ENCODE peak calls at places on chromosomes 5 and 9, in ten cellular contexts. One of them, this sample, is unnamed.

GRCh38 chr5:83042507-83042906 is 34.7 kb downstream of the TMEM167A start:
- DNase-seq in MCF 10A: no peak
- DNase-seq in suprapubic skin: no peak
- DNase-seq in GM13977: no peak
- DNase-seq in tibial nerve: no peak
- DNase-seq in psoas muscle: no peak
- DNase-seq in lower leg skin: no peak
- DNase-seq in tibial artery: no peak
- DNase-seq in IMR-90: no peak
- DNase-seq in fibroblast of villous mesenchyme: no peak
- DNase-seq in this sample: no peak

GRCh38 chr5:54214747-54215146 is 95.6 kb downstream of the ARL15 start:
- DNase-seq in MCF 10A: no peak
- DNase-seq in suprapubic skin: no peak
- DNase-seq in GM13977: no peak
- DNase-seq in tibial nerve: no peak
- DNase-seq in psoas muscle: no peak
- DNase-seq in lower leg skin: no peak
- DNase-seq in tibial artery: no peak
- DNase-seq in IMR-90: no peak
- DNase-seq in fibroblast of villous mesenchyme: no peak
- DNase-seq in this sample: no peak

GRCh38 chr9:123536455-123536868 is 180.5 kb downstream of the CRB2 start:
- DNase-seq in MCF 10A: no peak
- DNase-seq in suprapubic skin: no peak
- DNase-seq in GM13977: peak; percentile 43
- DNase-seq in tibial nerve: no peak
- DNase-seq in psoas muscle: no peak
- DNase-seq in lower leg skin: no peak
- DNase-seq in tibial artery: no peak
- DNase-seq in IMR-90: no peak
- DNase-seq in fibroblast of villous mesenchyme: no peak
- DNase-seq in this sample: no peak

GRCh38 chr9:131997779-131998178 is 81.9 kb downstream of the MED27 start:
- DNase-seq in MCF 10A: no peak
- DNase-seq in suprapubic skin: no peak
- DNase-seq in GM13977: no peak
- DNase-seq in tibial nerve: no peak
- DNase-seq in psoas muscle: no peak
- DNase-seq in lower leg skin: no peak
- DNase-seq in tibial artery: peak; percentile 27
- DNase-seq in IMR-90: peak; percentile 53
- DNase-seq in fibroblast of villous mesenchyme: peak; percentile 54
- DNase-seq in this sample: peak; percentile 74

GRCh38 chr5:173670791-173671120 is 54.3 kb upstream of the BOD1 start:
- DNase-seq in MCF 10A: no peak
- DNase-seq in suprapubic skin: no peak
- DNase-seq in GM13977: no peak
- DNase-seq in tibial nerve: no peak
- DNase-seq in psoas muscle: no peak
- DNase-seq in lower leg skin: peak; percentile 85
- DNase-seq in tibial artery: no peak
- DNase-seq in IMR-90: no peak
- DNase-seq in fibroblast of villous mesenchyme: no peak
- DNase-seq in this sample: peak; percentile 17

GRCh38 chr9:72454871-72455471 is 66.4 kb upstream of the TMC1 start:
- DNase-seq in MCF 10A: no peak
- DNase-seq in suprapubic skin: no peak
- DNase-seq in GM13977: no peak
- DNase-seq in tibial nerve: no peak
- DNase-seq in psoas muscle: no peak
- DNase-seq in lower leg skin: no peak
- DNase-seq in tibial artery: no peak
- DNase-seq in IMR-90: no peak
- DNase-seq in fibroblast of villous mesenchyme: no peak
- DNase-seq in this sample: peak; percentile 57

GRCh38 chr5:53429706-53430105 is 50.7 kb upstream of the FST start:
- DNase-seq in MCF 10A: no peak
- DNase-seq in suprapubic skin: no peak
- DNase-seq in GM13977: no peak
- DNase-seq in tibial nerve: no peak
- DNase-seq in psoas muscle: no peak
- DNase-seq in lower leg skin: no peak
- DNase-seq in tibial artery: no peak
- DNase-seq in IMR-90: peak; percentile 84
- DNase-seq in fibroblast of villous mesenchyme: no peak
- DNase-seq in this sample: no peak

GRCh38 chr5:176844706-176845391 is 34.5 kb downstream of the UNC5A start:
- DNase-seq in MCF 10A: peak; percentile 50
- DNase-seq in suprapubic skin: no peak
- DNase-seq in GM13977: no peak
- DNase-seq in tibial nerve: no peak
- DNase-seq in psoas muscle: no peak
- DNase-seq in lower leg skin: no peak
- DNase-seq in tibial artery: no peak
- DNase-seq in IMR-90: peak; percentile 16
- DNase-seq in fibroblast of villous mesenchyme: no peak
- DNase-seq in this sample: peak; percentile 6

DNA sequence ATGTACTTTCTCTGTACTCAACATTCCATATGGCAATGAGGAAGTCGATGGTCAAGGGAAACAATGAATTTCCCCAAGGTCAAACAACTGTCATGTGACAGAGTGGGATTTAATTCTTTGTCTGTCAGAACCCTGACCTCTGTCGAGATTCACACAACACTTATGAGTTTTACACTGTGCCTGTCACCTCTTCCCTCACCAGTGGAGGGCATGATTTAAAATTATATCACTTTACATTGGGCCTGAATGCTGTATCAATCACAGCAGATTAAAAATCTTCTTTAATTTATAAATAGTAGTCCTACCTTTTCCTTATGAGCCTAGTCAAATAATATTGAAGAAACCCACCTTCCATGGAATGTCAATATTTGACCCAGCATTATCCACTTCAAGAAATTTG is 276.7 kb downstream of the CDH10 start:
- DNase-seq in MCF 10A: no peak
- DNase-seq in suprapubic skin: no peak
- DNase-seq in GM13977: no peak
- DNase-seq in tibial nerve: no peak
- DNase-seq in psoas muscle: no peak
- DNase-seq in lower leg skin: no peak
- DNase-seq in tibial artery: no peak
- DNase-seq in IMR-90: no peak
- DNase-seq in fibroblast of villous mesenchyme: no peak
- DNase-seq in this sample: no peak
- TF ChIP-seq CTCF in MCF 10A: no peak
- TF ChIP-seq CTCF in suprapubic skin: no peak
- TF ChIP-seq CTCF in GM13977: no peak
- TF ChIP-seq CTCF in tibial nerve: no peak
- TF ChIP-seq CTCF in psoas muscle: no peak
- TF ChIP-seq CTCF in lower leg skin: no peak
- TF ChIP-seq CTCF in tibial artery: no peak
- TF ChIP-seq CTCF in IMR-90: no peak
- TF ChIP-seq CTCF in fibroblast of villous mesenchyme: no peak
- TF ChIP-seq CTCF in this sample: no peak

DNA sequence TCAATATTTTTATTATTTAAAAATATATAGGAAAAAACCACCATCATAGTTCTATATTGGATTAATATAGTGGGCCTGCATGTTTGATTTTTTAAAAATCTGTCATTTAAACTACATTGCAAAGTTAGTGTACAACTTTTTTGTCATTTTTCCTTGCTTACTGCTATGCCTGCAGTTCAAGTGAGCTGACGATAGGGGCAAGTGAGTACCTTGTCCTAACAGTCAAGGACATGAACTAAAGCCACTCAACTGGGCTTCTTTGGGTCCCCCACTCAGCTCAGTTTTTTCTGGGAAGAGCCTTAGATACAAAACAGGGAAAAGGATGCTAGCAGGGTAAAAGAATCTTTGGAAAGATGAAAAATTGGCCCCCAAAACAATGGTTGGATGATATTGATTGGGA is 269.9 kb downstream of the MAN2A1 start:
- DNase-seq in MCF 10A: no peak
- DNase-seq in suprapubic skin: no peak
- DNase-seq in GM13977: no peak
- DNase-seq in tibial nerve: no peak
- DNase-seq in psoas muscle: no peak
- DNase-seq in lower leg skin: no peak
- DNase-seq in tibial artery: no peak
- DNase-seq in IMR-90: no peak
- DNase-seq in fibroblast of villous mesenchyme: no peak
- DNase-seq in this sample: no peak
- TF ChIP-seq CTCF in MCF 10A: no peak
- TF ChIP-seq CTCF in suprapubic skin: no peak
- TF ChIP-seq CTCF in GM13977: no peak
- TF ChIP-seq CTCF in tibial nerve: no peak
- TF ChIP-seq CTCF in psoas muscle: no peak
- TF ChIP-seq CTCF in lower leg skin: no peak
- TF ChIP-seq CTCF in tibial artery: no peak
- TF ChIP-seq CTCF in IMR-90: no peak
- TF ChIP-seq CTCF in fibroblast of villous mesenchyme: peak; percentile 39
- TF ChIP-seq CTCF in this sample: peak; percentile 22

GRCh38 chr9:135522931-135523330 is 1.7 kb downstream of the LCN1 start:
- DNase-seq in MCF 10A: no peak
- DNase-seq in suprapubic skin: no peak
- DNase-seq in GM13977: no peak
- DNase-seq in tibial nerve: no peak
- DNase-seq in psoas muscle: no peak
- DNase-seq in lower leg skin: peak; percentile 65
- DNase-seq in tibial artery: no peak
- DNase-seq in IMR-90: no peak
- DNase-seq in fibroblast of villous mesenchyme: no peak
- DNase-seq in this sample: no peak

GRCh38 chr9:135522137-135522877 is 1.1 kb downstream of the LCN1 start:
- DNase-seq in MCF 10A: no peak
- DNase-seq in suprapubic skin: no peak
- DNase-seq in GM13977: no peak
- DNase-seq in tibial nerve: no peak
- DNase-seq in psoas muscle: no peak
- DNase-seq in lower leg skin: peak; percentile 74
- DNase-seq in tibial artery: no peak
- DNase-seq in IMR-90: no peak
- DNase-seq in fibroblast of villous mesenchyme: no peak
- DNase-seq in this sample: no peak

GRCh38 chr9:135525241-135526088 is 4.2 kb downstream of the LCN1 start:
- DNase-seq in MCF 10A: no peak
- DNase-seq in suprapubic skin: no peak
- DNase-seq in GM13977: peak; percentile 4
- DNase-seq in tibial nerve: no peak
- DNase-seq in psoas muscle: no peak
- DNase-seq in lower leg skin: peak; percentile 72
- DNase-seq in tibial artery: no peak
- DNase-seq in IMR-90: no peak
- DNase-seq in fibroblast of villous mesenchyme: no peak
- DNase-seq in this sample: no peak

GRCh38 chr9:135524130-135524861 is 3.1 kb downstream of the LCN1 start:
- DNase-seq in MCF 10A: peak; percentile 13
- DNase-seq in suprapubic skin: no peak
- DNase-seq in GM13977: no peak
- DNase-seq in tibial nerve: no peak
- DNase-seq in psoas muscle: no peak
- DNase-seq in lower leg skin: peak; percentile 77
- DNase-seq in tibial artery: no peak
- DNase-seq in IMR-90: no peak
- DNase-seq in fibroblast of villous mesenchyme: peak; percentile 67
- DNase-seq in this sample: peak; percentile 47

DNA sequence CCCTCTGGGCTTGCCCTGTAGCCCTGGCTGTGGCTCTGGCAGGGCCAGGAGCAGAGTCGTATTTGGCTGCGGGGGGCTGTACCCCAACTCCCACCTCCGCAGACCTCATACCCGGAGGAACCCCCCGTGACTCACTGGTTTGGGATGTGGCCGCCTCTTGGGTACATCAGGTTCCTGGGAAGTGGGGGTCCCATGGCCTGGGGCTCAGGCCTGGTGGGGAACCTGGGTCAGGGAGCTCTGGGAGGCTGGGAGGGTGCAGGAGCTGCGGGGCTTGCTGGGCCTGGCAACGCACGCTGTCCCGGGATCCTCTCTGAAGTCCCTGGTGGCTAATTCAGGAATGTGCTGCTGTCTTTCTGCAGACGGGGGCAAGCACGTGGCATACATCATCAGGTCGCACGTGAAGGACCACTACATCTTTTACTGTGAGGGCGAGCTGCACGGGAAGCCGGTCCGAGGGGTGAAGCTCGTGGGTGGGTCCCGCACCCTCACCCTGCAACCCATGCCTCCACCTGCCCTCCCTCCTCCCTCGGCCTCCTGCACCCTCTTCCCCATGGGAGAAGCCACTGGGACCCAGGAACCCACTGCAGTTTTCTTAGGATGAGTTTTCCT is 2.4 kb downstream of the LCN1 start:
- DNase-seq in MCF 10A: no peak
- DNase-seq in suprapubic skin: no peak
- DNase-seq in GM13977: no peak
- DNase-seq in tibial nerve: no peak
- DNase-seq in psoas muscle: no peak
- DNase-seq in lower leg skin: peak; percentile 76
- DNase-seq in tibial artery: no peak
- DNase-seq in IMR-90: no peak
- DNase-seq in fibroblast of villous mesenchyme: no peak
- DNase-seq in this sample: no peak
- TF ChIP-seq CTCF in MCF 10A: no peak
- TF ChIP-seq CTCF in suprapubic skin: no peak
- TF ChIP-seq CTCF in GM13977: no peak
- TF ChIP-seq CTCF in tibial nerve: no peak
- TF ChIP-seq CTCF in psoas muscle: no peak
- TF ChIP-seq CTCF in lower leg skin: no peak
- TF ChIP-seq CTCF in tibial artery: no peak
- TF ChIP-seq CTCF in IMR-90: no peak
- TF ChIP-seq CTCF in fibroblast of villous mesenchyme: no peak
- TF ChIP-seq CTCF in this sample: no peak

GRCh38 chr9:133468374-133468773 is 8.6 kb downstream of the CACFD1 start:
- DNase-seq in MCF 10A: no peak
- DNase-seq in suprapubic skin: no peak
- DNase-seq in GM13977: no peak
- DNase-seq in tibial nerve: no peak
- DNase-seq in psoas muscle: no peak
- DNase-seq in lower leg skin: no peak
- DNase-seq in tibial artery: no peak
- DNase-seq in IMR-90: no peak
- DNase-seq in fibroblast of villous mesenchyme: no peak
- DNase-seq in this sample: no peak

GRCh38 chr9:133463864-133464615 is 4.3 kb downstream of the CACFD1 start:
- DNase-seq in MCF 10A: no peak
- DNase-seq in suprapubic skin: no peak
- DNase-seq in GM13977: no peak
- DNase-seq in tibial nerve: no peak
- DNase-seq in psoas muscle: no peak
- DNase-seq in lower leg skin: no peak
- DNase-seq in tibial artery: no peak
- DNase-seq in IMR-90: no peak
- DNase-seq in fibroblast of villous mesenchyme: peak; percentile 26
- DNase-seq in this sample: peak; percentile 30

GRCh38 chr9:133464638-133465037 is 4.9 kb downstream of the CACFD1 start:
- DNase-seq in MCF 10A: no peak
- DNase-seq in suprapubic skin: no peak
- DNase-seq in GM13977: no peak
- DNase-seq in tibial nerve: no peak
- DNase-seq in psoas muscle: no peak
- DNase-seq in lower leg skin: no peak
- DNase-seq in tibial artery: no peak
- DNase-seq in IMR-90: no peak
- DNase-seq in fibroblast of villous mesenchyme: no peak
- DNase-seq in this sample: no peak

GRCh38 chr9:133468777-133469455 is 9.1 kb downstream of the CACFD1 start:
- DNase-seq in MCF 10A: no peak
- DNase-seq in suprapubic skin: no peak
- DNase-seq in GM13977: no peak
- DNase-seq in tibial nerve: no peak
- DNase-seq in psoas muscle: no peak
- DNase-seq in lower leg skin: no peak
- DNase-seq in tibial artery: no peak
- DNase-seq in IMR-90: no peak
- DNase-seq in fibroblast of villous mesenchyme: no peak
- DNase-seq in this sample: no peak

GRCh38 chr9:133467101-133467500 is 7.3 kb downstream of the CACFD1 start:
- DNase-seq in MCF 10A: no peak
- DNase-seq in suprapubic skin: no peak
- DNase-seq in GM13977: no peak
- DNase-seq in tibial nerve: no peak
- DNase-seq in psoas muscle: no peak
- DNase-seq in lower leg skin: no peak
- DNase-seq in tibial artery: no peak
- DNase-seq in IMR-90: no peak
- DNase-seq in fibroblast of villous mesenchyme: no peak
- DNase-seq in this sample: no peak
- TF ChIP-seq CTCF in MCF 10A: no peak
- TF ChIP-seq CTCF in suprapubic skin: no peak
- TF ChIP-seq CTCF in GM13977: no peak
- TF ChIP-seq CTCF in tibial nerve: no peak
- TF ChIP-seq CTCF in psoas muscle: no peak
- TF ChIP-seq CTCF in lower leg skin: no peak
- TF ChIP-seq CTCF in tibial artery: no peak
- TF ChIP-seq CTCF in IMR-90: no peak
- TF ChIP-seq CTCF in fibroblast of villous mesenchyme: no peak
- TF ChIP-seq CTCF in this sample: no peak